ENCODE peak calls at places on chromosomes 6 and 20, in seven cellular contexts. N, B, D, K, L, P and W are unnamed samples.
A peak's percentile ranks its signal among the peaks of the same experiment; 100 is the strongest.

GRCh38 chr6:113980937-113981554 is 10.1 kb upstream of the HDAC2 start:
- DNase-seq in K (no peak), L (peak; percentile 45), B (peak; percentile 38), D (no peak), N (no peak), P (no peak), W (no peak)

GRCh38 chr6:142316791-142317368 is 15.1 kb downstream of the ADGRG6 start:
- DNase-seq in B (peak; percentile 23), N (no peak), L (no peak), D (no peak), P (no peak), K (no peak), W (no peak)

GRCh38 chr6:79267128-79267527 is 32.6 kb upstream of the HMGN3 start:
- DNase-seq in D (no peak), L (no peak), P (no peak), B (no peak), K (no peak), N (no peak), W (no peak)

GRCh38 chr6:170174124-170174770 is 116.6 kb downstream of the DLL1 start:
- DNase-seq in D (peak; percentile 52), N (no peak), B (no peak), K (no peak), P (no peak), L (no peak), W (no peak)

GRCh38 chr6:88573971-88574370 is 389.4 kb downstream of the RNGTT start:
- DNase-seq in D (no peak), L (no peak), K (no peak), N (no peak), B (no peak), P (no peak), W (no peak)

GRCh38 chr6:40956871-40957270 is 82.2 kb downstream of the UNC5CL start:
- DNase-seq in D (no peak), N (no peak), L (no peak), P (no peak), B (peak; percentile 67), K (no peak), W (no peak)

GRCh38 chr6:142822882-142823578 is 121.9 kb downstream of the HIVEP2 start:
- DNase-seq in K (no peak), P (peak; percentile 61), L (no peak), D (no peak), N (no peak), B (no peak), W (no peak)

GRCh38 chr6:19831358-19831757 is 5.8 kb upstream of the ID4 start:
- DNase-seq in N (no peak), D (no peak), L (no peak), K (no peak), P (no peak), B (no peak), W (no peak)

GRCh38 chr20:50320005-50320909 is 129.6 kb downstream of the CEBPB start:
- DNase-seq in D (peak; percentile 45), P (peak; percentile 50), N (no peak), K (no peak), B (peak; percentile 8), L (no peak), W (no peak)

GRCh38 chr6:2477723-2478122 is 232.3 kb upstream of the GMDS start:
- DNase-seq in L (no peak), K (no peak), N (no peak), D (no peak), P (no peak), B (no peak), W (no peak)

GRCh38 chr6:81812416-81812815 is 59.9 kb upstream of the TENT5A start:
- DNase-seq in P (no peak), L (no peak), N (no peak), K (no peak), B (no peak), D (no peak), W (no peak)

GRCh38 chr6:135576055-135576454 is 78.5 kb upstream of the AHI1 start:
- DNase-seq in P (no peak), D (no peak), L (peak; percentile 74), B (peak; percentile 90), K (no peak), N (no peak), W (no peak)

GRCh38 chr20:30812739-30813411 is 444.6 kb upstream of the DEFB115 start:
- DNase-seq in B (no peak), P (no peak), K (no peak), D (no peak), N (no peak), L (no peak), W (no peak)

GRCh38 chr6:28633445-28634215 is 107.9 kb downstream of the GPX5 start:
- DNase-seq in N (no peak), D (no peak), K (no peak), L (no peak), B (no peak), P (no peak), W (no peak)

GRCh38 chr6:47203266-47203967 is 106.3 kb downstream of the TNFRSF21 start:
- DNase-seq in K (no peak), D (no peak), P (no peak), L (peak; percentile 41), B (no peak), N (no peak), W (peak; percentile 38)

GRCh38 chr6:22328499-22328898 is 31.7 kb upstream of the PRL start:
- DNase-seq in D (no peak), N (no peak), K (no peak), P (no peak), B (no peak), L (no peak), W (no peak)

GRCh38 chr20:52493177-52493711 is 301.7 kb upstream of the ZFP64 start:
- DNase-seq in P (no peak), D (no peak), B (peak; percentile 72), N (no peak), K (no peak), L (no peak), W (no peak)
- H3K4me3 ChIP-seq in P (no peak overlapping the region), D (no peak overlapping the region), B (no peak overlapping the region), N (peak overlapping the region; percentile 25), K (no peak overlapping the region), L (no peak overlapping the region), W (no peak overlapping the region)

DNA sequence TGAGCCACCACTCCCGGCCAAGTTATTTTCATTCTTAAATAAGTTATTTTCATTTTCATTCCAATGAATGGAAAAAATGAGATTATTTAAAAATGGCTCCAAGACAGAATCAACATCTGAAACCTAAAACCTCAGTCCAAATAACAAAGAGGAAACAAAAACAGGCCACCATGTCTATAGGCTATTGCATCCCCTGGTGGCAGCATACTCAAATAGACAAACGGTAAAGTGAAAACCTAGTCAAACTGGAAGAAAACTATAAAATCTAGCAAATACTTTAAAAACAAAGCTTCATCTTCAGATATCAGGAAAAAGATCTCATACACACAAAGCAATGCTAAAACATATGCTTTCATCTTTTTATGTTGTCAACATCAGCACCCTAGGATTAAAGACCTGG is 20.9 kb downstream of the IL17A start:
- DNase-seq in D (no peak), K (no peak), L (no peak), B (no peak), N (no peak), P (no peak), W (no peak)
- TF ChIP-seq CTCF in D (no peak), K (no peak), L (peak; percentile 43), B (no peak), N (no peak), P (no peak), W (peak; percentile 55)

DNA sequence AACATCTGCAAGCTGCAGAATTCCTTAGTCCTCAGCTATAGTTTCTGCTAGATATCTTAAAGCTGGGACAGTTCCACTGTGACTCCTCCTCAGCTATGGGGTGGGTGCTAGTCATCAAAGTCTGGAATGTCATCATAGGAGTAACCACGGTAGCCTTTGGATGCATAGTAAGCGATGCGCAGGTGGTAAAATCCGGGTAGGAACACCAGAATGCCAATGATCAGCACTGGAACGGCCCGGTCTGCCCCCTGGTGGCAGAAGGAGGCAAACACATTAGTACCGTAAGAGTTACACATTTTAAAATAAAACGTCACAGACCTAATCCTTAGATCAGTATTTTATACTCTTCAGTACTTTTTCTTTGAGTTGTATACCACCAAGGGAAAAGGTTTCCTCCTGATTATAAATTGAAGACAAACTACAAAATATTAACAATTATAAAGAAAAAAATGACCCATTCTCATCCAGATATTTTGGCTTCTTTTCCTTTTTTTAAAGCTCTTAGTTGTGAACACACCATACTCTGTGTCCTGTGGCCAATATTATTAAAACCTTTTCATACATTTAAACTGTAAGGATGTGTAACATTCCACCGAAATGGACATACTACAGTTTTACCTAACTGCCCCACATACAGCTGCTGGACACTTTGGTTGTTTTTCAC is 18.9 kb downstream of the PCNA start:
- DNase-seq in B (peak; percentile 52), L (peak; percentile 85), N (peak; percentile 78), K (peak; percentile 85), P (peak; percentile 56), D (peak; percentile 80), W (no peak)
- H3K36me3 ChIP-seq in B (peaks cover 9% of the 10 kb centered on the region), L (peaks cover 24% of the 10 kb centered on the region), N (peaks cover 24% of the 10 kb centered on the region), K (peaks cover 93% of the 10 kb centered on the region), P (peaks cover 15% of the 10 kb centered on the region), D (no peaks in the 10 kb centered on the region), W (peaks cover 13% of the 10 kb centered on the region)

DNA sequence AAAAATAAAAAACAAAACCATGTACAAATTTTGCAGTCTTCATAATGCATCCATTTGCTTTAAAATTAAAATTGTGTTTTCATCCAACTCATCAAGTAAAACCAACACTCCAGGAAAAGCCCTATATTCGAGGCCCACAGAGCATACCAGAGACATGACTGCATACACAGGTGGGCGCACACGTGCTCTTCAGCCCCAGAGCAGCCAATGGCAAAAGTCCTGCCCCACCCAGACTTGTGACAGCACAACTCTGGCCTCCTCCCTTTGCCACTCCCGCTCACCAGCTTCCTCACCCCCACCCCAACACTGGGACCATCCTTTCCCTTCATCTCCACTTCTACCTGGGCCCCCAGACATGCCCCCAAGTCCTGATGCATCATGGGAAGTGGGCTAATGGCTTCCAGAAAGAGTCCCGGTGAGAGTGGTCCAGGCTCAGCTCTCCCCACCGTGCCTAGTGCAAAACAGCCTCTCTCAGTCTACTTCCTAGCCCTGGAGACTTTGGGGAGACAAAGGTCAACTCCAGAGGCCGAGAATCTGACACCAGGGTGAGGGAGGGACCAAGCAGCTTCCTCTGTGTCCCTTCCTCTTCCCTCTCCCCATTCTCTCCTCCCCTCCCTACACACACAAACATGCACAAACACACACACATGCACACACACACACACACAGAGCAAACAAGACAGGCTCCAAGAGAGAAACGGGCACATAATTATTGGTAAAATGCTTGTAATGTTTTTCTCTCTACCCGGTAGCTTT is 14.4 kb downstream of the GRM4 start:
- DNase-seq in B (no peak), P (no peak), K (no peak), N (no peak), D (no peak), L (no peak), W (no peak)
- H3K4me3 ChIP-seq in B (no peak overlapping the region), P (no peak overlapping the region), K (no peak overlapping the region), N (no peak overlapping the region), D (no peak overlapping the region), L (no peak overlapping the region), W (no peak overlapping the region)

GRCh38 chr20:20331796-20332195 is 36.1 kb upstream of the INSM1 start:
- DNase-seq in N (no peak), P (no peak), D (no peak), K (no peak), L (no peak), B (no peak), W (no peak)
- TF ChIP-seq CTCF in N (no peak), P (no peak), D (no peak), K (no peak), L (no peak), B (no peak), W (no peak)